ENCODE peak calls at places on chromosomes 5 and 9, in four cellular contexts. One of them, this sample, is unnamed.
A peak's percentile ranks its signal among the peaks of the same experiment; 100 is the strongest.

GRCh38 chr9:113566011-113566711 is 102.6 kb downstream of the RGS3 start:
- DNase-seq in endothelial cell: no peak
- DNase-seq in thoracic aorta: no peak
- DNase-seq in ovary: peak; percentile 21
- DNase-seq in this sample: no peak

GRCh38 chr9:15724006-15724405 is 171.2 kb downstream of the CCDC171 start:
- DNase-seq in endothelial cell: no peak
- DNase-seq in thoracic aorta: no peak
- DNase-seq in ovary: no peak
- DNase-seq in this sample: no peak

GRCh38 chr9:130731355-130731754 is 37.8 kb downstream of the EXOSC2 start:
- DNase-seq in endothelial cell: no peak
- DNase-seq in thoracic aorta: no peak
- DNase-seq in ovary: no peak
- DNase-seq in this sample: no peak

GRCh38 chr9:33858346-33858869 is 41.4 kb downstream of the UBE2R2 start:
- DNase-seq in endothelial cell: no peak
- DNase-seq in thoracic aorta: no peak
- DNase-seq in ovary: no peak
- DNase-seq in this sample: no peak

GRCh38 chr5:159095218-159095617 is 4.5 kb downstream of the EBF1 start:
- DNase-seq in endothelial cell: peak; percentile 11
- DNase-seq in thoracic aorta: no peak
- DNase-seq in ovary: no peak
- DNase-seq in this sample: no peak

GRCh38 chr9:72906810-72907209 is 46.0 kb downstream of the ALDH1A1 start:
- DNase-seq in endothelial cell: no peak
- DNase-seq in thoracic aorta: no peak
- DNase-seq in ovary: no peak
- DNase-seq in this sample: no peak

GRCh38 chr5:169065400-169065799 is 235.5 kb downstream of the SLIT3 start:
- DNase-seq in endothelial cell: no peak
- DNase-seq in thoracic aorta: no peak
- DNase-seq in ovary: no peak
- DNase-seq in this sample: no peak

GRCh38 chr5:33114361-33114760 is 326.4 kb upstream of the TARS1 start:
- DNase-seq in endothelial cell: no peak
- DNase-seq in thoracic aorta: no peak
- DNase-seq in ovary: no peak
- DNase-seq in this sample: no peak

GRCh38 chr9:130137870-130138653 is 34.1 kb upstream of the NCS1 start:
- DNase-seq in endothelial cell: no peak
- DNase-seq in thoracic aorta: no peak
- DNase-seq in ovary: peak; percentile 63
- DNase-seq in this sample: no peak

GRCh38 chr9:124016152-124017063 is 4.8 kb downstream of the LHX2 start:
- DNase-seq in endothelial cell: no peak
- DNase-seq in thoracic aorta: no peak
- DNase-seq in ovary: no peak
- DNase-seq in this sample: peak; percentile 48

GRCh38 chr9:91714020-91714721 is 235.9 kb downstream of the ROR2 start:
- DNase-seq in endothelial cell: peak; percentile 67
- DNase-seq in thoracic aorta: no peak
- DNase-seq in ovary: peak; percentile 85
- DNase-seq in this sample: peak; percentile 68

GRCh38 chr9:136668983-136669790 is 6.5 kb downstream of the EGFL7 start:
- DNase-seq in endothelial cell: no peak
- DNase-seq in thoracic aorta: no peak
- DNase-seq in ovary: no peak
- DNase-seq in this sample: no peak

GRCh38 chr5:179143446-179143845 is 83.3 kb downstream of the ZNF354C start:
- DNase-seq in endothelial cell: no peak
- DNase-seq in thoracic aorta: no peak
- DNase-seq in ovary: no peak
- DNase-seq in this sample: no peak

GRCh38 chr9:127360829-127361228 is 36.1 kb upstream of the SLC2A8 start:
- DNase-seq in endothelial cell: no peak
- DNase-seq in thoracic aorta: no peak
- DNase-seq in ovary: no peak
- DNase-seq in this sample: no peak

GRCh38 chr9:127358023-127358535 is 38.9 kb upstream of the SLC2A8 start:
- DNase-seq in endothelial cell: no peak
- DNase-seq in thoracic aorta: no peak
- DNase-seq in ovary: no peak
- DNase-seq in this sample: no peak

GRCh38 chr9:127358770-127359169 is 38.2 kb upstream of the SLC2A8 start:
- DNase-seq in endothelial cell: no peak
- DNase-seq in thoracic aorta: no peak
- DNase-seq in ovary: no peak
- DNase-seq in this sample: no peak

GRCh38 chr9:127361561-127361960 is 35.4 kb upstream of the SLC2A8 start:
- DNase-seq in endothelial cell: no peak
- DNase-seq in thoracic aorta: no peak
- DNase-seq in ovary: no peak
- DNase-seq in this sample: no peak

DNA sequence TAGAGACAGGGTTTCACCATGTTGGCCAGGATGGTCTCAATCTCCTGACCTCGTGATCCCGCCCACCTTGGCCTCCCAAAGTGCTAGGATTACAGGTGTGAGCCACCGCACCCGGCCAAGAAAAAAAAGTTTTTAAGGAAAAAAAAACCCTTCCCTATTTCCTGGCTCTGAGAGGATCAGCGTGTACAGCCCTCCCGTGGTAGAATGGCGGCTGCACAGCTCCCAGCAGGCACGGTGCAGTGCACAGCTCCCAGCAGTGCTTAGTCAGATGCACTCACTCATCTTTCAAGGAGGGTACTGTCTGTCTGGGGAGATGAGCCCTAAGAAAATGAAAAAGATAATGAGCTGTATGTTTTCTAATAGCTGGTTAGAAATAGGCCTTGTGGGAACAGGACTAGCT is 36.8 kb upstream of the SLC2A8 start:
- DNase-seq in endothelial cell: no peak
- DNase-seq in thoracic aorta: no peak
- DNase-seq in ovary: no peak
- DNase-seq in this sample: no peak
- TF ChIP-seq CTCF in endothelial cell: no peak
- TF ChIP-seq CTCF in thoracic aorta: peak; percentile 12
- TF ChIP-seq CTCF in ovary: no peak
- TF ChIP-seq CTCF in this sample: no peak

GRCh38 chr9:71769175-71770165 is 1.2 kb upstream of the CEMIP2 start:
- DNase-seq in endothelial cell: peak; percentile 49
- DNase-seq in thoracic aorta: peak; percentile 69
- DNase-seq in ovary: peak; percentile 63
- DNase-seq in this sample: peak; percentile 40
- TF ChIP-seq CTCF in endothelial cell: no peak
- TF ChIP-seq CTCF in thoracic aorta: peak; percentile 25
- TF ChIP-seq CTCF in ovary: no peak
- TF ChIP-seq CTCF in this sample: no peak

GRCh38 chr9:95128177-95128524 is 189.4 kb downstream of the FANCC start:
- DNase-seq in endothelial cell: no peak
- DNase-seq in thoracic aorta: no peak
- DNase-seq in ovary: no peak
- DNase-seq in this sample: no peak

GRCh38 chr9:95125652-95126051 is 191.9 kb downstream of the FANCC start:
- DNase-seq in endothelial cell: no peak
- DNase-seq in thoracic aorta: no peak
- DNase-seq in ovary: no peak
- DNase-seq in this sample: no peak

GRCh38 chr9:95127249-95128176 is 190.0 kb downstream of the FANCC start:
- DNase-seq in endothelial cell: peak; percentile 92
- DNase-seq in thoracic aorta: peak; percentile 67
- DNase-seq in ovary: peak; percentile 90
- DNase-seq in this sample: peak; percentile 87

GRCh38 chr9:95126739-95127138 is 190.8 kb downstream of the FANCC start:
- DNase-seq in endothelial cell: no peak
- DNase-seq in thoracic aorta: no peak
- DNase-seq in ovary: no peak
- DNase-seq in this sample: no peak

GRCh38 chr9:95124582-95125359 is 192.7 kb downstream of the FANCC start:
- DNase-seq in endothelial cell: peak; percentile 26
- DNase-seq in thoracic aorta: no peak
- DNase-seq in ovary: no peak
- DNase-seq in this sample: no peak
- TF ChIP-seq CTCF in endothelial cell: no peak
- TF ChIP-seq CTCF in thoracic aorta: no peak
- TF ChIP-seq CTCF in ovary: no peak
- TF ChIP-seq CTCF in this sample: peak; percentile 5

GRCh38 chr5:51347704-51348103 is 35.5 kb upstream of the ISL1 start:
- DNase-seq in endothelial cell: no peak
- DNase-seq in thoracic aorta: no peak
- DNase-seq in ovary: no peak
- DNase-seq in this sample: no peak
- TF ChIP-seq CTCF in endothelial cell: peak; percentile 41
- TF ChIP-seq CTCF in thoracic aorta: no peak
- TF ChIP-seq CTCF in ovary: no peak
- TF ChIP-seq CTCF in this sample: no peak